ENCODE peak calls at places on chromosomes 7 and 10, in five cellular contexts. O is ELF-1, D is neuronal stem cell, Y is heart left ventricle, L is suprapubic skin. Q is an unnamed sample.

GRCh38 chr10:128382225-128382624 is 256.0 kb upstream of the MKI67 start:
- DNase-seq in O (no peak), D (no peak), Y (no peak), L (no peak), Q (no peak)

GRCh38 chr10:132439025-132439388 is 42.0 kb downstream of the PWWP2B start:
- DNase-seq in O (no peak), D (no peak), Y (no peak), L (no peak), Q (no peak)

GRCh38 chr7:114181280-114181679 is 233.3 kb upstream of the FOXP2 start:
- DNase-seq in O (no peak), D (no peak), Y (no peak), L (no peak), Q (peak; percentile 7)

GRCh38 chr7:74325230-74325565 is 36.0 kb downstream of the CLIP2 start:
- DNase-seq in O (no peak), D (no peak), Y (no peak), L (no peak), Q (peak; percentile 32)

GRCh38 chr7:27586825-27587224 is 75.9 kb downstream of the HIBADH start:
- DNase-seq in O (peak; percentile 12), D (no peak), Y (no peak), L (no peak), Q (peak; percentile 10)

GRCh38 chr7:133705596-133705995 is 421.5 kb upstream of the LRGUK start:
- DNase-seq in O (no peak), D (no peak), Y (no peak), L (no peak), Q (no peak)

GRCh38 chr10:102505462-102506115 is 1.8 kb downstream of the SUFU start:
- DNase-seq in O (no peak), D (no peak), Y (no peak), L (no peak), Q (no peak)

GRCh38 chr7:106064836-106065559 is 47.1 kb downstream of the SYPL1 start:
- DNase-seq in O (peak; percentile 57), D (no peak), Y (peak; percentile 89), L (peak; percentile 91), Q (peak; percentile 53)

GRCh38 chr7:72335561-72336381 is 76.4 kb downstream of the CALN1 start:
- DNase-seq in O (peak; percentile 49), D (no peak), Y (no peak), L (no peak), Q (peak; percentile 83)

GRCh38 chr7:117008849-117009531 is 55.7 kb downstream of the ST7 start:
- DNase-seq in O (no peak), D (no peak), Y (no peak), L (no peak), Q (no peak)